ENCODE peak calls at places on chromosomes 5 and 9, in seven cellular contexts. Q is AG04450; A is heart right ventricle; K is spleen; E is PC-3; W is hepatocyte; V is CD8-positive, alpha-beta T cell. U is an unnamed sample.

GRCh38 chr5:125575561-125576504 is 829.4 kb upstream of the ZNF608 start:
- DNase-seq in Q (no peak), A (no peak), K (no peak), E (no peak), W (peak; percentile 40), V (no peak), U (no peak)

GRCh38 chr5:123087173-123088030 is 1.6 kb upstream of the PRDM6 start:
- DNase-seq in Q (no peak), A (no peak), K (no peak), E (no peak), W (no peak), V (no peak), U (no peak)

GRCh38 chr5:143931389-143931984 is 119.5 kb downstream of the HMHB1 start:
- DNase-seq in Q (no peak), A (peak; percentile 7), K (no peak), E (no peak), W (no peak), V (no peak), U (no peak)

GRCh38 chr9:111108946-111109345 is 70.7 kb upstream of the LPAR1 start:
- DNase-seq in Q (peak; percentile 27), A (no peak), K (no peak), E (no peak), W (no peak), V (no peak), U (no peak)

GRCh38 chr5:80268916-80269315 is 13.1 kb upstream of the SERINC5 start:
- DNase-seq in Q (no peak), A (no peak), K (no peak), E (no peak), W (no peak), V (no peak), U (no peak)

GRCh38 chr5:58999804-59000595 is 417.1 kb downstream of the RAB3C start:
- DNase-seq in Q (no peak), A (no peak), K (no peak), E (no peak), W (no peak), V (no peak), U (no peak)

GRCh38 chr5:17256839-17257238 is 39.4 kb downstream of the BASP1 start:
- DNase-seq in Q (no peak), A (no peak), K (no peak), E (no peak), W (no peak), V (no peak), U (no peak)

GRCh38 chr9:71895122-71895521 is 15.9 kb downstream of the ABHD17B start:
- DNase-seq in Q (no peak), A (no peak), K (no peak), E (no peak), W (no peak), V (no peak), U (no peak)

GRCh38 chr5:75668988-75669760 is 48.1 kb downstream of the POC5 start:
- DNase-seq in Q (no peak), A (peak; percentile 29), K (peak; percentile 79), E (peak; percentile 43), W (peak; percentile 52), V (peak; percentile 54), U (no peak)

GRCh38 chr5:127564002-127564769 is 46.7 kb downstream of the PRRC1 start:
- DNase-seq in Q (peak; percentile 18), A (peak; percentile 47), K (no peak), E (peak; percentile 77), W (peak; percentile 77), V (no peak), U (no peak)

GRCh38 chr5:10576121-10576789 is 12.4 kb downstream of the ANKRD33B start:
- DNase-seq in Q (no peak), A (no peak), K (no peak), E (no peak), W (no peak), V (no peak), U (no peak)
- TF ChIP-seq CTCF in Q (no peak), A (no peak), K (no peak), E (peak; percentile 32), W (no peak), V (no peak), U (no peak)

GRCh38 chr5:118698774-118699173 is 289.6 kb downstream of the DTWD2 start:
- DNase-seq in Q (no peak), A (no peak), K (no peak), E (no peak), W (no peak), V (no peak), U (no peak)
- TF ChIP-seq CTCF in Q (no peak), A (no peak), K (no peak), E (no peak), W (no peak), V (no peak), U (no peak)

GRCh38 chr9:129962889-129963703 is 79.9 kb downstream of the FNBP1 start:
- DNase-seq in Q (no peak), A (peak; percentile 56), K (peak; percentile 85), E (peak; percentile 45), W (no peak), V (peak; percentile 78), U (no peak)

GRCh38 chr9:129962376-129962765 is 80.6 kb downstream of the FNBP1 start:
- DNase-seq in Q (no peak), A (no peak), K (no peak), E (no peak), W (no peak), V (no peak), U (no peak)

GRCh38 chr9:129968690-129969485 is 74.1 kb downstream of the FNBP1 start:
- DNase-seq in Q (peak; percentile 70), A (no peak), K (no peak), E (peak; percentile 89), W (peak; percentile 57), V (no peak), U (no peak)

GRCh38 chr9:129964901-129965734 is 77.9 kb downstream of the FNBP1 start:
- DNase-seq in Q (peak; percentile 78), A (no peak), K (no peak), E (peak; percentile 54), W (no peak), V (no peak), U (no peak)
- TF ChIP-seq CTCF in Q (no peak), A (no peak), K (no peak), E (no peak), W (no peak), V (no peak), U (no peak)

GRCh38 chr5:1960595-1961303 is 78.0 kb upstream of the IRX4 start:
- DNase-seq in Q (no peak), A (no peak), K (peak; percentile 34), E (no peak), W (no peak), V (no peak), U (no peak)
- TF ChIP-seq CTCF in Q (no peak), A (no peak), K (no peak), E (no peak), W (no peak), V (no peak), U (no peak)

DNA sequence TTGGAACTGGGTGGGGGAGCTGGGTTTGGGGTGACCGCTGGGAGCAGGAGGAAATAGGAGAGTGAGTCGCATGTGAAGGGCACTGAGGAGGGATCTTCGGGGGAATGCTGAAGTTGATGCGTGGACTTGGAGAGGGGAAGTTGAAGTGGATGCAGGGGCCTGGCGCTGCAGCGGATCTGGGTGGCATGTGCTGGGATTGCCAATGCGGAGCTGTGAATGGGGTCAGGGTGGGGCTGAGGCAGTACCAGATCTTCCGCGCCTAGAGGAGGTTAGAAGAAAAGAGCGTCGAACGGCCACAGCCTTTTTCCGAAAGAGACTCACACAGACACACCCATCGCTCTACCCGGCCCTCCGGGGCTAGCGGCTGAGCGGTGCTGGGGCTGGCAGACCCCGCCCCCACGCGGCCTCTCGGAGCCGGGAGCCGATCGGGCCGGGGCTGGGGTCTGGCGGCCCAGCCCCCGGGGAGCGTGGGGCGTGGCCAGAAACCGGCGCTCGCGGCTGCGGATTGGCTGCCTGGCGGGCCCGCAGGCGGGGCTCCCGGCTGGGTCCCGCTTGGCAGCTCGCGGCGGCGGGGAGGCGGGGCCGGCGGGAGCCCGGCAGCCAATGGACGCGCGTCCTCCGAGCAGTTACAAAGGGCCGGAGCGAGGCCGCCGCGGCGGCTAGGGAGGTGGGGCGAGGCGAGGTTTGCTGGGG is at the start of gene TGFBR1:
- DNase-seq in Q (no peak), A (peak; percentile 92), K (peak; percentile 99), E (peak; percentile 88), W (peak; percentile 97), V (peak; percentile 95), U (peak; percentile 90)
- TF ChIP-seq CTCF in Q (peak; percentile 5), A (peak; percentile 30), K (peak; percentile 1), E (no peak), W (no peak), V (no peak), U (no peak)

GRCh38 chr9:136502940-136503550 is 20.2 kb upstream of the SEC16A start:
- DNase-seq in Q (no peak), A (no peak), K (no peak), E (no peak), W (no peak), V (no peak), U (no peak)
- TF ChIP-seq CTCF in Q (no peak), A (no peak), K (no peak), E (no peak), W (no peak), V (no peak), U (no peak)

GRCh38 chr9:136144450-136144849 is 25.8 kb upstream of the TMEM250 start:
- DNase-seq in Q (no peak), A (no peak), K (no peak), E (no peak), W (no peak), V (no peak), U (peak; percentile 7)
- TF ChIP-seq CTCF in Q (no peak), A (no peak), K (no peak), E (no peak), W (no peak), V (no peak), U (no peak)

U was measured in mesothelial cell of epicardium.